ENCODE peak calls at places on chromosomes 13 and 19, in ten cellular contexts. W is brain microvascular endothelial cell; D is endodermal cell; G is fibroblast of the aortic adventitia; Q is lower lobe of right lung; H is hepatocyte; F is choroid plexus epithelial cell; E is CD8-positive, alpha-beta T cell; M is AG10803; B is bronchial epithelial cell. P is an unnamed sample.
A peak's percentile ranks its signal among the peaks of the same experiment; 100 is the strongest.

GRCh38 chr13:25330541-25330940 is 29.1 kb downstream of the NUP58 start:
- DNase-seq in H (no peak), B (peak; percentile 23), D (no peak), G (no peak), M (peak; percentile 40), F (peak; percentile 76), W (no peak), E (no peak), Q (no peak), P (no peak)

GRCh38 chr19:18167975-18168645 is 5.5 kb upstream of the IFI30 start:
- DNase-seq in E (peak; percentile 65), M (no peak), Q (peak; percentile 66), G (peak; percentile 36), W (peak; percentile 16), D (peak; percentile 84), F (peak; percentile 55), H (peak; percentile 63), B (no peak), P (peak; percentile 74)

GRCh38 chr19:45154064-45154827 is 6.5 kb downstream of the NKPD1 start:
- DNase-seq in Q (no peak), M (peak; percentile 50), W (peak; percentile 86), G (peak; percentile 83), H (peak; percentile 76), E (no peak), F (peak; percentile 96), D (no peak), B (no peak), P (no peak)

GRCh38 chr13:74243637-74244526 is 109.7 kb upstream of the KLF12 start:
- DNase-seq in E (no peak), B (peak; percentile 92), H (no peak), W (peak; percentile 71), D (no peak), G (peak; percentile 75), F (peak; percentile 41), M (peak; percentile 86), Q (no peak), P (no peak)

GRCh38 chr13:93183302-93183701 is 43.3 kb upstream of the GPC6 start:
- DNase-seq in W (no peak), E (no peak), Q (no peak), H (no peak), G (no peak), D (peak; percentile 72), B (no peak), M (no peak), F (no peak), P (no peak)

GRCh38 chr19:46271488-46272197 is 25.2 kb upstream of the HIF3A start:
- DNase-seq in E (no peak), H (peak; percentile 58), D (no peak), G (peak; percentile 88), F (peak; percentile 94), Q (no peak), B (peak; percentile 83), W (peak; percentile 91), M (peak; percentile 85), P (no peak)

GRCh38 chr13:23984541-23984940 is 87.2 kb upstream of the C1QTNF9B start:
- DNase-seq in E (no peak), F (peak; percentile 13), B (peak; percentile 72), Q (no peak), D (no peak), M (no peak), H (no peak), G (no peak), W (no peak), P (no peak)

GRCh38 chr19:39196320-39196719 is 444 bp upstream of the NCCRP1 start:
- DNase-seq in G (no peak), M (no peak), D (peak; percentile 68), E (no peak), W (no peak), B (no peak), Q (no peak), H (no peak), F (no peak), P (no peak)

GRCh38 chr19:58097349-58097748 is 682 bp downstream of the ZSCAN18 start:
- DNase-seq in B (no peak), M (no peak), F (no peak), E (no peak), D (no peak), H (no peak), W (no peak), Q (no peak), G (no peak), P (no peak)

GRCh38 chr13:64158910-64159309 is 2743.3 kb upstream of the PCDH20 start:
- DNase-seq in H (no peak), B (no peak), Q (no peak), D (no peak), W (peak; percentile 63), F (peak; percentile 74), M (peak; percentile 67), G (peak; percentile 85), E (no peak), P (no peak)

GRCh38 chr13:30045916-30046704 is 195.7 kb upstream of the UBL3 start:
- DNase-seq in M (peak; percentile 81), B (peak; percentile 70), G (peak; percentile 71), W (peak; percentile 85), H (no peak), E (no peak), Q (no peak), F (peak; percentile 37), D (no peak), P (no peak)

GRCh38 chr19:39850892-39851291 is 4.7 kb upstream of the FBL start:
- DNase-seq in F (no peak), M (no peak), W (no peak), H (no peak), B (peak; percentile 16), G (no peak), E (no peak), D (no peak), Q (no peak), P (no peak)

GRCh38 chr19:5339950-5340636 is 519 bp downstream of the PTPRS start:
- DNase-seq in H (peak; percentile 51), D (peak; percentile 85), M (no peak), E (no peak), B (no peak), Q (no peak), F (no peak), W (no peak), G (no peak), P (peak; percentile 8)

GRCh38 chr19:7250951-7251350 is 43.3 kb downstream of the INSR start:
- DNase-seq in E (no peak), B (no peak), Q (no peak), G (peak; percentile 27), H (no peak), D (no peak), M (peak; percentile 70), W (no peak), F (no peak), P (no peak)

GRCh38 chr19:2952953-2953481 is 8.2 kb upstream of the ZNF77 start:
- DNase-seq in H (peak; percentile 61), D (no peak), G (peak; percentile 55), B (peak; percentile 91), W (no peak), E (no peak), Q (peak; percentile 71), F (peak; percentile 33), M (peak; percentile 26), P (no peak)
- H3K4me3 ChIP-seq in H (no peak overlapping the region), D (no peak overlapping the region), G (peak overlapping the region; percentile 52), B (peak overlapping the region; percentile 18), W (no peak overlapping the region), E (no peak overlapping the region), Q (peak overlapping the region; percentile 37), F (no peak overlapping the region), M (peak overlapping the region; percentile 44), P (no peak overlapping the region)

DNA sequence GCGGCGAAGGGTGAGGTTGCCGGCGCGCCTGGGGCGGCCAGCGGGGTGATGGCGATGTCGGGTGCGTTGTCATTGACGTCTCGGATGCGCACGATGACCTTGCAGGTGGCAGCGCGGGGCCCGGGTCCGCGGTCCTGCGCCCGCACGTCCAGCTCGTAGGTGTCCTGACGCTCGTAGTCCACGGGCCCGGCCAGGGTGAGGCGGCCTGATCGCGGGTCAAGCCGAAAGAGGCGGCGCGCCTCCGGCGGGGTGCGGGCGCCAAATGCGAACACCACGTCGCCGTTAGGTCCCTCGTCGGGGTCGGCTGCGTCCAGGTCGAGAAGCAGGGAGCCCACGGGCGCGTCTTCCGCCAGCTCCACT is 1.1 kb downstream of the PCDH8 start:
- DNase-seq in B (no peak), F (no peak), D (no peak), M (no peak), H (no peak), E (no peak), G (no peak), W (no peak), Q (no peak), P (no peak)
- H3K4me3 ChIP-seq in B (no peak overlapping the region), F (no peak overlapping the region), D (no peak overlapping the region), M (no peak overlapping the region), H (no peak overlapping the region), E (no peak overlapping the region), G (no peak overlapping the region), W (no peak overlapping the region), Q (no peak overlapping the region), P (no peak overlapping the region)

DNA sequence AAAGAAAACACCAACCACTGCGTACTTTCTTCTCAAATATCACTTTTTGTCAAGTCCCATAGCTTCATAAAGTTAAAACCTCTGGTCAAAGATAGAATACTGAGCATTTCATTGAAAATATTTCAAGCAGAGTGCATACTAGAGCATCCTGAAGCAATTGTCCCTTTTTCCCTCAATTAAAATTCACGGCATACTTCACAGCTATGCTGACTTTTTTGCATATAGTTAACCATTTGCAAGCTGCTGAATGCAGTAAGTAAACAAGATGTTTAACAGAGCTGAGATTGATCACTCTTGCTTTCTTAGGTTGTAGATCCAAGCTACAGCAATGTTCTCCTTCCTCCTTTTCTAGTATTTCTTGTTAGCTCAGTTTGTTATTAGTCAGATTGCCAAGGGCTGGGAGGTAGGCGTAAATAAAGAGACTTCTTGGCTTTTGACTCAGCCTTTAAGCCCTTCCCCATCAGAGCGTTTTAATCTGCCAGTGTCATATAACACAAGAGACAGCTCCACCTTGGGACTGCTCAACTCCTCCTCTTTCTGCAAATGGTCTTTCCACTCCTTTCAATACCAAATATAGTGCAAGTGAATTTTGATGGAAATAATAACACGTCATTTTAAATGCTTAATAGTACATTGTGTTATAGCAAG is at the start of gene SLITRK6:
- DNase-seq in W (peak; percentile 79), G (peak; percentile 8), F (peak; percentile 85), M (no peak), H (peak; percentile 75), D (peak; percentile 70), B (peak; percentile 98), E (no peak), Q (no peak), P (peak; percentile 49)
- H3K4me3 ChIP-seq in W (no peak within 1 kb of the TSS), G (no peak within 1 kb of the TSS), F (peak within 1 kb of the TSS; percentile 9), M (no peak within 1 kb of the TSS), H (peak within 1 kb of the TSS; percentile 23), D (no peak within 1 kb of the TSS), B (peak within 1 kb of the TSS; percentile 53), E (no peak within 1 kb of the TSS), Q (peak within 1 kb of the TSS; percentile 6), P (no peak within 1 kb of the TSS)

GRCh38 chr13:49606747-49607648 is 21.3 kb upstream of the ARL11 start:
- DNase-seq in F (peak; percentile 94), Q (peak; percentile 91), B (peak; percentile 75), H (peak; percentile 91), W (peak; percentile 88), D (peak; percentile 91), E (peak; percentile 81), M (peak; percentile 87), G (peak; percentile 89), P (peak; percentile 88)
- H3K4me3 ChIP-seq in F (peak overlapping the region; percentile 56), Q (peak overlapping the region; percentile 37), B (peak overlapping the region; percentile 2), H (no peak overlapping the region), W (peak overlapping the region; percentile 39), D (no peak overlapping the region), E (peak overlapping the region; percentile 40), M (peak overlapping the region; percentile 49), G (no peak overlapping the region), P (no peak overlapping the region)

P was measured in HAP-1.